ENCODE peak calls at places on chromosomes 16 and 17, in nine cellular contexts. S is AG09309, A is transverse colon, F is epithelial cell of esophagus, H is AG04450, R is IMR-90, M is GM10248, W is AG04449, Y is omental fat pad. I is an unnamed sample.

GRCh38 chr17:40707720-40708119 is 4.2 kb upstream of the KRT24 start:
- DNase-seq in S (no peak), A (no peak), F (peak; percentile 56), H (no peak), R (no peak), M (no peak), W (no peak), Y (no peak), I (no peak)

GRCh38 chr16:67456383-67457140 is 24.4 kb downstream of the ATP6V0D1 start:
- DNase-seq in S (peak; percentile 17), A (peak; percentile 83), F (peak; percentile 45), H (no peak), R (peak; percentile 36), M (peak; percentile 26), W (no peak), Y (no peak), I (no peak)

GRCh38 chr17:80220709-80221215 is 535 bp downstream of the SLC26A11 start:
- DNase-seq in S (no peak), A (peak; percentile 23), F (no peak), H (no peak), R (no peak), M (no peak), W (no peak), Y (no peak), I (no peak)

GRCh38 chr17:1495265-1495664 is 2.8 kb upstream of the MYO1C start:
- DNase-seq in S (no peak), A (no peak), F (peak; percentile 44), H (no peak), R (no peak), M (no peak), W (no peak), Y (no peak), I (peak; percentile 81)

GRCh38 chr16:71441348-71441781 is 489 bp downstream of the TLE7 start:
- DNase-seq in S (no peak), A (no peak), F (no peak), H (no peak), R (no peak), M (no peak), W (no peak), Y (no peak), I (no peak)

GRCh38 chr17:41710472-41711090 is 1.6 kb upstream of the GAST start:
- DNase-seq in S (no peak), A (no peak), F (peak; percentile 76), H (no peak), R (peak; percentile 75), M (no peak), W (no peak), Y (no peak), I (no peak)

GRCh38 chr16:80552277-80552676 is 11.5 kb downstream of the DYNLRB2 start:
- DNase-seq in S (no peak), A (no peak), F (peak; percentile 73), H (no peak), R (no peak), M (no peak), W (no peak), Y (no peak), I (no peak)

GRCh38 chr17:63530557-63531021 is 7.4 kb downstream of the KCNH6 start:
- DNase-seq in S (no peak), A (no peak), F (no peak), H (no peak), R (no peak), M (no peak), W (no peak), Y (no peak), I (no peak)

GRCh38 chr17:14595656-14596055 is 294.8 kb downstream of the HS3ST3B1 start:
- DNase-seq in S (no peak), A (no peak), F (no peak), H (no peak), R (no peak), M (no peak), W (no peak), Y (no peak), I (no peak)

GRCh38 chr17:31052187-31052889 is 42.4 kb upstream of the NF1 start:
- DNase-seq in S (peak; percentile 90), A (no peak), F (peak; percentile 98), H (peak; percentile 82), R (peak; percentile 96), M (no peak), W (peak; percentile 85), Y (no peak), I (no peak)

GRCh38 chr16:87947356-87948118 is 3.7 kb upstream of the BANP start:
- DNase-seq in S (no peak), A (no peak), F (no peak), H (no peak), R (no peak), M (no peak), W (no peak), Y (no peak), I (no peak)

GRCh38 chr16:84973776-84974523 is 37.4 kb downstream of the ZDHHC7 start:
- DNase-seq in S (no peak), A (no peak), F (no peak), H (no peak), R (no peak), M (no peak), W (no peak), Y (no peak), I (no peak)
- TF ChIP-seq CTCF in S (no peak), A (no peak), F (no peak), H (no peak), R (no peak), M (no peak), W (no peak), Y (no peak), I (no peak)

DNA sequence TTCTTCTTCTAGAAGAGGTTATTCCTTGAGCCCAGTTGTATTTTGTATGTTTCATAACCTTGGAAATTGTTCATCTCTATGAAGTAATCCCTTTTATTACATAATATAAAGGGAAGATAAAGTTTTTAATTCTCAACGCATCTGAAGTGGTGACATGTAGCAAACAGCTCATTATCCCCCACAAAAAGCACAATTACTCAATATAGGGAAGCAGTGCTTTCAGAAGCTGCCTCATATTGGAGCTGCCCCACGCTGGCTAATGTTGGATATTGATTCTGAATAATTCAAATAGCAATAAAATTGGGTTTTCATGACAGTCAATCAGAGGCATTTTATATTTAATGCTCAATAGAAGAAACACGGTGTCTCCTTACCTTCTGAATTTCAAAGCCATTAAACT is 604.3 kb upstream of the RBFOX1 start:
- DNase-seq in S (no peak), A (no peak), F (no peak), H (no peak), R (no peak), M (no peak), W (no peak), Y (no peak), I (no peak)
- TF ChIP-seq CTCF in S (no peak), A (no peak), F (no peak), H (no peak), R (no peak), M (no peak), W (no peak), Y (no peak), I (no peak)

DNA sequence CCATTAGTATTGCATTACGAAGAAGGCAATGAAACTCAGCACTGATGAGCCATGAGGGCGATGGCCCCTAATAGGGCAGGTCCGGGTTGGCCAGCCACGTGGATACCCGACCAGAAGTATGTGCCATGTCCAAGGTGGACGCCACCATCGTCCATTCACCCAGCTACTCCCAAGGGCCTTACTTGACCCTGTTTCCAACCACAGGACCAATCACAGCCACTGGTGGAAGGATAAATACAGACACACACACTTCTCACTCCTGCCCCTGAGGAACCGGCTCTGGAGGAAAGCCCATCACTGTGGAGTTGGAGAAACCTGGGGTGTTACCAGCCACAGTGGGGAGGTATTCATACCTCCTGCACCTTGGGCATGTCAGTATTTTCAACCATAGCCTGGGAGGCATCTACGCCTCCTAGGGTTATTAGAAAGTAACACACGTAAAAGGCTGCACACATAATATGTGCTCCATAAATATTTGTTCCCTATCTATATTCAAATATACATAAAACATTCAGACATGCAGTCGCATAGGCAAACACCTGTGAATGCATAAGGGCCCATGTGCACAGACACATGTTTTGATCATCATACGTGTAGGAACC is 5.4 kb upstream of the ITGA3 start:
- DNase-seq in S (no peak), A (no peak), F (no peak), H (no peak), R (no peak), M (no peak), W (no peak), Y (no peak), I (no peak)
- TF ChIP-seq CTCF in S (no peak), A (no peak), F (peak; percentile 11), H (no peak), R (no peak), M (no peak), W (no peak), Y (no peak), I (no peak)

GRCh38 chr16:4273858-4274291 is 1.1 kb upstream of the TFAP4 start:
- DNase-seq in S (no peak), A (peak; percentile 55), F (peak; percentile 63), H (no peak), R (peak; percentile 22), M (peak; percentile 67), W (no peak), Y (no peak), I (no peak)

GRCh38 chr16:4272114-4272954 is 489 bp downstream of the TFAP4 start:
- DNase-seq in S (no peak), A (peak; percentile 52), F (peak; percentile 47), H (no peak), R (no peak), M (peak; percentile 66), W (no peak), Y (no peak), I (no peak)

GRCh38 chr16:4270595-4270994 is 2.2 kb downstream of the TFAP4 start:
- DNase-seq in S (no peak), A (no peak), F (no peak), H (no peak), R (no peak), M (no peak), W (no peak), Y (no peak), I (no peak)

GRCh38 chr16:4270091-4270490 is 2.7 kb downstream of the TFAP4 start:
- DNase-seq in S (no peak), A (no peak), F (no peak), H (no peak), R (no peak), M (no peak), W (no peak), Y (no peak), I (no peak)

DNA sequence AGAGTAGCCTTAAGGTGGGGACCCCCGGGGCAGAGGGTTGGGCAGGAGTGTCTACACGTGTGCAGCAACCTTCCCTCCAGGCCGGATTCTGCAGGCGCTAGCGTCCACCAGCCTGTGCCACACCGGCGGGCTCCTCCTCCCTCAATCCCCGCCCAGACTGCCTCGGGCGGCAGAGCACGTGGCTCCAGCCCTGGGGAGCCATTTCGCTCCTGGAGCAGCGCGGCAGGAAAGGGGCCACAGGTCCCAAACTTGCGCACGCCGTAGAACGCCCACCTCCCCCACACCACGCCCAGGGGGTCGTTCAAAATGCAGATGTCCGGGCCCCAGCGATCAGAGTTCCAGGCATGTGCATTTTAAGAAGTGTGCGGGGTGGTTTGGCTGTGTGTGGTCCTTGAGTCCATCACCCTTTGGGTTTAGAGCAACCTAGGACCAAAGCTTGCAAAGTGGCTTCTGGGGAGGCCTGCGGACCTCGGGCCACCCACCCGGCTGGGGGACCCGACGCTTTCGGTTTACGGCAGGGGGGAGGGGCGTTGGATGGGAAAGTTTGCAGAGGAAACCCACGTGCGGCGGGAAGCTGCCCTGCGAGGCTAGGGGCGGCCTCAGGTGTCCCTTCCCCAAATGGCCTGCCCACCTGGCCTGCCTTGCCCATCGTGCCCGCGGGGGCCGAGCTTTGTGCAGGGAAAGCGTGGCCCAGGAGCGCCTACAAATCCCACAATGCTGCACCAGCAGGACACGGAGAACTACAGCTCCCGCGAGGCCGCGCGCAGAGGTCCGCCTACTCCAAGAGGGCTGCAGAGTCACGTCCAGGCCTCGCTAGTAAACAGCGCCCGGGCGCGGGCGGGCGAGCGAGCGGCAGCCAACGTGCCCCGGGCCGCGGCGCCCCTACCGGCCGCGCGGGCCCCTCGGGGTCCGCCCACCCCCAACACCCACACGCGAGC is 1.4 kb downstream of the TFAP4 start:
- DNase-seq in S (peak; percentile 59), A (peak; percentile 93), F (peak; percentile 96), H (peak; percentile 76), R (peak; percentile 91), M (peak; percentile 93), W (no peak), Y (peak; percentile 72), I (peak; percentile 76)
- TF ChIP-seq CTCF in S (no peak), A (no peak), F (no peak), H (no peak), R (peak; percentile 28), M (peak; percentile 20), W (no peak), Y (no peak), I (no peak)